ENCODE peak calls at places on chromosomes 6 and 20, in four cellular contexts. One of them, this sample, is unnamed.

GRCh38 chr6:87574237-87574636 is 15.6 kb downstream of the RARS2 start:
- DNase-seq in cardiac muscle cell: no peak
- DNase-seq in GM12865: no peak
- DNase-seq in HCT116: no peak
- DNase-seq in this sample: no peak

GRCh38 chr20:17570347-17571152 is 675 bp downstream of the DSTN start:
- DNase-seq in HCT116: peak; percentile 15
- DNase-seq in cardiac muscle cell: peak; percentile 55
- DNase-seq in GM12865: peak; percentile 22
- DNase-seq in this sample: no peak

GRCh38 chr6:27866370-27867050 is 45.7 kb downstream of the OR2B2 start:
- DNase-seq in GM12865: peak; percentile 93
- DNase-seq in cardiac muscle cell: peak; percentile 70
- DNase-seq in HCT116: no peak
- DNase-seq in this sample: no peak

GRCh38 chr6:127146935-127147334 is 28.5 kb downstream of the RSPO3 start:
- DNase-seq in cardiac muscle cell: peak; percentile 85
- DNase-seq in GM12865: no peak
- DNase-seq in HCT116: no peak
- DNase-seq in this sample: peak; percentile 56

GRCh38 chr20:49400410-49400809 is 82.1 kb downstream of the KCNB1 start:
- DNase-seq in cardiac muscle cell: peak; percentile 68
- DNase-seq in HCT116: no peak
- DNase-seq in GM12865: no peak
- DNase-seq in this sample: no peak

GRCh38 chr6:167669870-167670802 is 156.6 kb upstream of the AFDN start:
- DNase-seq in cardiac muscle cell: no peak
- DNase-seq in HCT116: no peak
- DNase-seq in GM12865: no peak
- DNase-seq in this sample: no peak

GRCh38 chr6:9225441-9225871 is 790.1 kb upstream of the SLC35B3 start:
- DNase-seq in cardiac muscle cell: no peak
- DNase-seq in GM12865: no peak
- DNase-seq in HCT116: no peak
- DNase-seq in this sample: no peak

GRCh38 chr6:28643017-28643740 is 117.5 kb downstream of the GPX5 start:
- DNase-seq in cardiac muscle cell: peak; percentile 73
- DNase-seq in GM12865: peak; percentile 78
- DNase-seq in HCT116: peak; percentile 88
- DNase-seq in this sample: no peak

GRCh38 chr6:43911625-43912577 is 141.9 kb downstream of the VEGFA start:
- DNase-seq in HCT116: no peak
- DNase-seq in cardiac muscle cell: no peak
- DNase-seq in GM12865: no peak
- DNase-seq in this sample: no peak

GRCh38 chr6:88586371-88587157 is 376.9 kb downstream of the RNGTT start:
- DNase-seq in GM12865: no peak
- DNase-seq in HCT116: no peak
- DNase-seq in cardiac muscle cell: no peak
- DNase-seq in this sample: no peak

GRCh38 chr6:67459556-67459955 is 1175.5 kb upstream of the ADGRB3 start:
- DNase-seq in HCT116: no peak
- DNase-seq in cardiac muscle cell: no peak
- DNase-seq in GM12865: no peak
- DNase-seq in this sample: no peak

GRCh38 chr20:4766631-4767030 is 44.9 kb downstream of the PRND start:
- DNase-seq in HCT116: no peak
- DNase-seq in cardiac muscle cell: no peak
- DNase-seq in GM12865: no peak
- DNase-seq in this sample: no peak

GRCh38 chr20:23612385-23612784 is 6.7 kb upstream of the CST9 start:
- DNase-seq in GM12865: no peak
- DNase-seq in HCT116: no peak
- DNase-seq in cardiac muscle cell: no peak
- DNase-seq in this sample: no peak

GRCh38 chr20:23608251-23608846 is 2.6 kb upstream of the CST9 start:
- DNase-seq in HCT116: no peak
- DNase-seq in cardiac muscle cell: no peak
- DNase-seq in GM12865: no peak
- DNase-seq in this sample: no peak

GRCh38 chr20:49846206-49846807 is 33.7 kb downstream of the SLC9A8 start:
- DNase-seq in GM12865: peak; percentile 71
- DNase-seq in cardiac muscle cell: peak; percentile 80
- DNase-seq in HCT116: peak; percentile 16
- DNase-seq in this sample: no peak

GRCh38 chr6:93059911-93060310 is 359.4 kb downstream of the EPHA7 start:
- DNase-seq in GM12865: no peak
- DNase-seq in cardiac muscle cell: no peak
- DNase-seq in HCT116: no peak
- DNase-seq in this sample: no peak

GRCh38 chr6:39280247-39280731 is 33.9 kb downstream of the KCNK17 start:
- DNase-seq in GM12865: no peak
- DNase-seq in HCT116: peak; percentile 69
- DNase-seq in cardiac muscle cell: no peak
- DNase-seq in this sample: peak; percentile 58

GRCh38 chr6:56649053-56649769 is 6.5 kb upstream of the DST start:
- DNase-seq in GM12865: no peak
- DNase-seq in HCT116: no peak
- DNase-seq in cardiac muscle cell: peak; percentile 36
- DNase-seq in this sample: no peak

GRCh38 chr6:149431905-149432775 is 32.1 kb downstream of the SUMO4 start:
- DNase-seq in GM12865: peak; percentile 93
- DNase-seq in cardiac muscle cell: peak; percentile 88
- DNase-seq in HCT116: peak; percentile 76
- DNase-seq in this sample: peak; percentile 12

GRCh38 chr6:145116591-145117178 is 618.6 kb downstream of the EPM2A start:
- DNase-seq in GM12865: no peak
- DNase-seq in cardiac muscle cell: no peak
- DNase-seq in HCT116: no peak
- DNase-seq in this sample: no peak

GRCh38 chr6:39707962-39708683 is 17.1 kb downstream of the KIF6 start:
- DNase-seq in HCT116: no peak
- DNase-seq in cardiac muscle cell: no peak
- DNase-seq in GM12865: no peak
- DNase-seq in this sample: no peak

GRCh38 chr6:33570806-33571636 is 9.1 kb downstream of the BAK1 start:
- DNase-seq in HCT116: peak; percentile 31
- DNase-seq in GM12865: peak; percentile 98
- DNase-seq in cardiac muscle cell: peak; percentile 80
- DNase-seq in this sample: no peak

GRCh38 chr6:38012573-38012972 is 193.0 kb downstream of the ZFAND3 start:
- DNase-seq in HCT116: peak; percentile 44
- DNase-seq in cardiac muscle cell: peak; percentile 70
- DNase-seq in GM12865: peak; percentile 76
- DNase-seq in this sample: peak; percentile 16

GRCh38 chr6:161101517-161101916 is 109.9 kb downstream of the MAP3K4 start:
- DNase-seq in HCT116: no peak
- DNase-seq in GM12865: no peak
- DNase-seq in cardiac muscle cell: no peak
- DNase-seq in this sample: no peak

GRCh38 chr20:6994452-6994851 is 227.0 kb downstream of the BMP2 start:
- DNase-seq in HCT116: no peak
- DNase-seq in cardiac muscle cell: peak; percentile 34
- DNase-seq in GM12865: no peak
- DNase-seq in this sample: peak; percentile 88

GRCh38 chr20:48128436-48128835 is 343.2 kb upstream of the SULF2 start:
- DNase-seq in HCT116: no peak
- DNase-seq in GM12865: no peak
- DNase-seq in cardiac muscle cell: no peak
- DNase-seq in this sample: no peak

GRCh38 chr6:72245565-72245964 is 359.2 kb downstream of the RIMS1 start:
- DNase-seq in HCT116: no peak
- DNase-seq in cardiac muscle cell: no peak
- DNase-seq in GM12865: no peak
- DNase-seq in this sample: peak; percentile 23

GRCh38 chr20:62365814-62366369 is 1.2 kb downstream of the LAMA5 start:
- DNase-seq in GM12865: no peak
- DNase-seq in HCT116: no peak
- DNase-seq in cardiac muscle cell: no peak
- DNase-seq in this sample: no peak

GRCh38 chr6:8639928-8640649 is 204.7 kb upstream of the SLC35B3 start:
- DNase-seq in HCT116: no peak
- DNase-seq in GM12865: no peak
- DNase-seq in cardiac muscle cell: no peak
- DNase-seq in this sample: no peak

GRCh38 chr6:111727041-111727440 is 121.4 kb upstream of the TRAF3IP2 start:
- DNase-seq in HCT116: no peak
- DNase-seq in GM12865: no peak
- DNase-seq in cardiac muscle cell: peak; percentile 45
- DNase-seq in this sample: no peak

GRCh38 chr6:127587875-127588274 is 10.9 kb downstream of the C6orf58 start:
- DNase-seq in cardiac muscle cell: no peak
- DNase-seq in HCT116: no peak
- DNase-seq in GM12865: no peak
- DNase-seq in this sample: no peak

GRCh38 chr20:61387204-61387958 is 135.3 kb downstream of the CDH4 start:
- DNase-seq in GM12865: no peak
- DNase-seq in HCT116: no peak
- DNase-seq in cardiac muscle cell: peak; percentile 17
- DNase-seq in this sample: no peak

GRCh38 chr20:37914672-37915433 is 11.9 kb downstream of the VSTM2L start:
- DNase-seq in HCT116: no peak
- DNase-seq in cardiac muscle cell: peak; percentile 16
- DNase-seq in GM12865: peak; percentile 21
- DNase-seq in this sample: no peak

GRCh38 chr20:37914367-37914671 is 11.4 kb downstream of the VSTM2L start:
- DNase-seq in GM12865: no peak
- DNase-seq in cardiac muscle cell: no peak
- DNase-seq in HCT116: no peak
- DNase-seq in this sample: no peak

GRCh38 chr20:37915434-37915787 is 12.5 kb downstream of the VSTM2L start:
- DNase-seq in GM12865: no peak
- DNase-seq in cardiac muscle cell: no peak
- DNase-seq in HCT116: no peak
- DNase-seq in this sample: no peak

GRCh38 chr20:37917436-37917835 is 14.5 kb downstream of the VSTM2L start:
- DNase-seq in GM12865: no peak
- DNase-seq in HCT116: no peak
- DNase-seq in cardiac muscle cell: no peak
- DNase-seq in this sample: no peak

DNA sequence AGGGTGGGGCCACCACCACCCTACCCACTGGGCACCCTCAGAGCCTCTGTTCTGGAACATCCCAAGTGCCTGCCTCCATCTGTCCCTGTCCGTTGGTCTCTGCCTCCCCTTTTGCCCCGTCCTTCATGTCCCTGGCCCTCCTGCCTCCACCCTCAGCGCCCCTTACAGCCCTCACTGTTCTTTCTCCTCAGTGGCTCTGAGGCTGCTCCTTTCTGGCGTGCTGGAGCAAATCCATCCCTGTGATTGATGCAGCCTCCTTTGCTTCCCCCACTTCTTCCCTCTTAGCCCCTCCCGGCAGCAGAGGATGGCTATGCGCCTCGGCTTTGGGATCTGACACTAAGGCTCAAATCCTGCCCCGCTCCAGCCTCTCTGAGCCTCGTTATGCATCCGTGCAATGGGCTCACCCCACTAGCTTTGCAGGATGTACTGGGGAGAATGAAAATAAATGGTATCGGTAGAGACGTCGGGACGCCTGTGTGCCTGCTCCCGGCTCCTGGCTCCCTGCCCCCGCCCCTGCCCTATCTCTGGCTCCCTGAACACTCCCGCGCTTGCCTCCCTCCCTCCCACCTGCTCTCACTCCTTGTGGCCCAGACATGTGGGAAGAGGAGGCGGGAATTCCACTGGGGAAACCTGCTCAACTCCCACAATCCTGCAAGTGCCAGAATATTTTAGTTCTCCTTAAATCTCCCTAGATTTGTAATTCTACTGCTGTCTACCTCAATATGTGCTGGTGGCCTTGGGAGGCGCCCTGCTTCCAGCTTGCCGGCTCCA is 13.1 kb downstream of the VSTM2L start:
- DNase-seq in HCT116: no peak
- DNase-seq in cardiac muscle cell: peak; percentile 30
- DNase-seq in GM12865: no peak
- DNase-seq in this sample: no peak
- TF ChIP-seq CTCF in HCT116: no peak
- TF ChIP-seq CTCF in cardiac muscle cell: no peak
- TF ChIP-seq CTCF in GM12865: no peak
- TF ChIP-seq CTCF in this sample: peak; percentile 43

DNA sequence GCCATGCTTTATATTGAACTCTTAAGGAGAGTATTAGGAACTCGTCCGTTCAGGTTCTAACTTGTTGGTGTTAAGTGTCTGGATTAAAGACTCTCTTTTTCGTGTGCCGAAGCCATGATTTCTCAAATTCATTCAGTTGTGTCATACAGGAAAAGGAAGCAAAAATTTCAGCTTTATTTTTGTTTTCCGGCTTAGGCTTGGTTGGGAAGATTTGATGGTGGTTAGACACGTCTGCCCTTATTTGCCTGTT is 885 bp downstream of the DNAJC5 start:
- DNase-seq in HCT116: no peak
- DNase-seq in cardiac muscle cell: peak; percentile 27
- DNase-seq in GM12865: no peak
- DNase-seq in this sample: no peak
- H3K4me3 ChIP-seq in HCT116: peak overlapping the region; percentile 74
- H3K4me3 ChIP-seq in cardiac muscle cell: peak overlapping the region; percentile 55
- H3K4me3 ChIP-seq in GM12865: peak overlapping the region; percentile 92
- H3K4me3 ChIP-seq in this sample: peak overlapping the region; percentile 63

GRCh38 chr6:135496805-135497411 is 632 bp downstream of the AHI1 start:
- DNase-seq in cardiac muscle cell: no peak
- DNase-seq in HCT116: no peak
- DNase-seq in GM12865: no peak
- DNase-seq in this sample: no peak

GRCh38 chr6:135498178-135498841 is 770 bp upstream of the AHI1 start:
- DNase-seq in cardiac muscle cell: peak; percentile 93
- DNase-seq in GM12865: peak; percentile 71
- DNase-seq in HCT116: peak; percentile 69
- DNase-seq in this sample: peak; percentile 68

GRCh38 chr6:135493218-135493961 is 4.2 kb downstream of the AHI1 start:
- DNase-seq in GM12865: no peak
- DNase-seq in HCT116: no peak
- DNase-seq in cardiac muscle cell: no peak
- DNase-seq in this sample: no peak

GRCh38 chr6:135499441-135500340 is 2.2 kb upstream of the AHI1 start:
- DNase-seq in HCT116: no peak
- DNase-seq in cardiac muscle cell: no peak
- DNase-seq in GM12865: no peak
- DNase-seq in this sample: no peak

GRCh38 chr6:135497412-135498177 is at the start of gene AHI1:
- DNase-seq in HCT116: peak; percentile 85
- DNase-seq in cardiac muscle cell: peak; percentile 96
- DNase-seq in GM12865: peak; percentile 96
- DNase-seq in this sample: peak; percentile 71
- TF ChIP-seq CTCF in HCT116: no peak
- TF ChIP-seq CTCF in cardiac muscle cell: peak; percentile 3
- TF ChIP-seq CTCF in GM12865: no peak
- TF ChIP-seq CTCF in this sample: no peak

DNA sequence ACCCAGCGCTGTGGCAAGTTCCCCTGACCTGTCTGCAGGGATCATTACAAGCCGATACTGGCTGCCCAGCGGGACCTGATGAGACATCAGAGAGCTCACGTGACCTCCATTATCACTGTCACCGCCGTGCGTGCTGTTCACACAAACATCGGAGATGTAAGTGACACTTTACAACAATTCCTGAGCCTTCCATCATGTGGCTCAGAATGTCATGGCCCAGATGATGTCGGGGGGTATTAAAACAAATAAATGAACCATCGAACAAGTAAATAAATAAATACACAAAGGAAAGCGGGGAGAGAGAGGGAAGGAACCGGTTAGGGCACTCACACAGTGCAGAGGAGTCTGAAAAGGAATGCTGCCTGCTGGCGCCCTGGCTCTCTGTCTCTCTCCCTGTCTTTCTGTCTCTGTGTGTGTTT is 195.1 kb downstream of the BMP7 start:
- DNase-seq in HCT116: no peak
- DNase-seq in GM12865: no peak
- DNase-seq in cardiac muscle cell: no peak
- DNase-seq in this sample: no peak
- H3K4me3 ChIP-seq in HCT116: no peak overlapping the region
- H3K4me3 ChIP-seq in GM12865: no peak overlapping the region
- H3K4me3 ChIP-seq in cardiac muscle cell: peak overlapping the region; percentile 14
- H3K4me3 ChIP-seq in this sample: no peak overlapping the region